ENCODE peak calls at places on chromosomes 5 and 9, in four cellular contexts. One of them, this sample, is unnamed.

GRCh38 chr5:127373858-127374491 is 83.4 kb downstream of the MEGF10 start:
- DNase-seq in WTC11: no peak
- DNase-seq in HepG2: no peak
- DNase-seq in GM12878: no peak
- DNase-seq in this sample: peak

GRCh38 chr9:122220673-122221222 is 8.0 kb downstream of the LHX6 start:
- DNase-seq in WTC11: no peak
- DNase-seq in HepG2: no peak
- DNase-seq in GM12878: no peak
- DNase-seq in this sample: no peak

GRCh38 chr5:74396913-74397606 is 243.5 kb downstream of the ENC1 start:
- DNase-seq in WTC11: no peak
- DNase-seq in HepG2: peak
- DNase-seq in GM12878: no peak
- DNase-seq in this sample: no peak

GRCh38 chr9:75962186-75963036 is 71.9 kb downstream of the PCSK5 start:
- DNase-seq in WTC11: no peak
- DNase-seq in HepG2: no peak
- DNase-seq in GM12878: no peak
- DNase-seq in this sample: no peak

GRCh38 chr5:32450952-32451351 is 6.4 kb upstream of the ZFR start:
- DNase-seq in WTC11: no peak
- DNase-seq in HepG2: peak
- DNase-seq in GM12878: no peak
- DNase-seq in this sample: peak

GRCh38 chr5:86861514-86861913 is 243.8 kb downstream of the COX7C start:
- DNase-seq in WTC11: no peak
- DNase-seq in HepG2: no peak
- DNase-seq in GM12878: no peak
- DNase-seq in this sample: no peak

GRCh38 chr5:9361835-9362234 is 184.0 kb downstream of the SEMA5A start:
- DNase-seq in WTC11: peak
- DNase-seq in HepG2: peak
- DNase-seq in GM12878: peak
- DNase-seq in this sample: peak

GRCh38 chr5:113068559-113068958 is 92.0 kb downstream of the DCP2 start:
- DNase-seq in WTC11: no peak
- DNase-seq in HepG2: no peak
- DNase-seq in GM12878: no peak
- DNase-seq in this sample: no peak

GRCh38 chr9:133286523-133286922 is 11.5 kb upstream of the ABO start:
- DNase-seq in WTC11: no peak
- DNase-seq in HepG2: no peak
- DNase-seq in GM12878: no peak
- DNase-seq in this sample: no peak

GRCh38 chr9:84187090-84187489 is 153.5 kb downstream of the SLC28A3 start:
- DNase-seq in WTC11: no peak
- DNase-seq in HepG2: no peak
- DNase-seq in GM12878: no peak
- DNase-seq in this sample: no peak

GRCh38 chr9:110543631-110544051 is 35.9 kb downstream of the SVEP1 start:
- DNase-seq in WTC11: no peak
- DNase-seq in HepG2: no peak
- DNase-seq in GM12878: no peak
- DNase-seq in this sample: no peak

GRCh38 chr5:134647750-134648424 is 698 bp upstream of the SEC24A start:
- DNase-seq in WTC11: no peak
- DNase-seq in HepG2: peak
- DNase-seq in GM12878: peak
- DNase-seq in this sample: no peak

GRCh38 chr5:168874713-168875380 is 295.7 kb upstream of the PANK3 start:
- DNase-seq in WTC11: no peak
- DNase-seq in HepG2: no peak
- DNase-seq in GM12878: no peak
- DNase-seq in this sample: peak

GRCh38 chr9:114072181-114073140 is 5.6 kb downstream of the AMBP start:
- DNase-seq in WTC11: no peak
- DNase-seq in HepG2: no peak
- DNase-seq in GM12878: no peak
- DNase-seq in this sample: no peak

GRCh38 chr9:96649620-96650323 is 5.3 kb downstream of the PRXL2C start:
- DNase-seq in WTC11: no peak
- DNase-seq in HepG2: no peak
- DNase-seq in GM12878: no peak
- DNase-seq in this sample: no peak

GRCh38 chr5:9395736-9396135 is 150.1 kb downstream of the SEMA5A start:
- DNase-seq in WTC11: no peak
- DNase-seq in HepG2: no peak
- DNase-seq in GM12878: no peak
- DNase-seq in this sample: no peak

GRCh38 chr9:113875917-113876805 is at the start of gene ZNF618:
- DNase-seq in WTC11: peak
- DNase-seq in HepG2: no peak
- DNase-seq in GM12878: no peak
- DNase-seq in this sample: peak

DNA sequence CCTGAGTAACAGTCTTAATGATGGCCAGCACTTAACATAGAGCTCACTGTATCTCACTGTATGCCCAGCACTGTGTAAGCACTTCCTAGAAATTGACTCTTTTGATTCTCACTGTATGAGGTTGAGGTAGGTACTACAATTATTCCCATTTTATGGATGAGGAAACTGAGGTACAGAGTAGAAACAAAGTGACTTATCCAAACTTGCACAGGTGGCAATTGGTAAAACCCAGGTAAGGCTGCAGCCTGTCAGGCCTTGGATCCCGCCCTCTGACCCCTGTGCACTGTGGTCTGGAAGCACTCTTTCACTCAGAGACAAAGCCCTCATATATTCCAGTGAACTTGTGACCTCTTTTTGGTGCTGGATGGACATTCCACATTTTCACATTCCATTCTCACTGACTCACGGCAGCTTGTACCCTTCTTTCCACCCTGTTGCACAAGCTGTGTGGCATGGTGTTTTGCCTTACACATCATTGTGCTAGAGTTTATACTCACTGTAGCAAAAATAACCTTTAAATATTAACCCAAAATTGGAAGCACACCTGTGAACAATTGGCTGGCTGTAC is 21.7 kb downstream of the ANKRD55 start:
- DNase-seq in WTC11: no peak
- DNase-seq in HepG2: peak
- DNase-seq in GM12878: no peak
- DNase-seq in this sample: no peak
- TF ChIP-seq NR2C2 in WTC11: no peak
- TF ChIP-seq NR2C2 in HepG2: peak
- TF ChIP-seq NR2C2 in GM12878: no peak
- TF ChIP-seq NR2C2 in this sample: no peak

DNA sequence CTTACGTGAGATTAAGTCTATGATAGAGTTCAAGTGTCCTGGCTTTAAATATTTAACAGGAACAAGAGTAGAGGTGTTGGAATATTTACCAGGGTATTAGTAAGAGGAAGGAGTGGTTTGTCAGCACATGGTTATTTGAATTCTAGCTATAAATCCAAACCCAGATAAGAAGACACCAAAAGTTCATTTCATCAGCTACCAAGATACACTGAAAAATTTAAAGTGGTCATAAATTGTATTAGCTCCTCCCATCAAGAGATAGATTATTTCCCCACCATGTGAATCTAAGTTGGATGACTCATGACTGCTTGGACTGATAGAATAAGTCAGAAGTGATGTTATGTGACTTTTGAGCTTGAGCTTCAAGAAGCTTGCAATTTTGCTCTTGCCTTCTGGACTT is 72.1 kb upstream of the GRAMD2B start:
- DNase-seq in WTC11: no peak
- DNase-seq in HepG2: no peak
- DNase-seq in GM12878: no peak
- DNase-seq in this sample: peak
- TF ChIP-seq NR2C2 in WTC11: no peak
- TF ChIP-seq NR2C2 in HepG2: no peak
- TF ChIP-seq NR2C2 in GM12878: no peak
- TF ChIP-seq NR2C2 in this sample: no peak

GRCh38 chr5:90866333-90866732 is 307.7 kb downstream of the ADGRV1 start:
- DNase-seq in WTC11: no peak
- DNase-seq in HepG2: peak
- DNase-seq in GM12878: no peak
- DNase-seq in this sample: peak

GRCh38 chr5:90868799-90869198 is 310.2 kb downstream of the ADGRV1 start:
- DNase-seq in WTC11: no peak
- DNase-seq in HepG2: no peak
- DNase-seq in GM12878: no peak
- DNase-seq in this sample: no peak

GRCh38 chr5:90865194-90865593 is 306.6 kb downstream of the ADGRV1 start:
- DNase-seq in WTC11: no peak
- DNase-seq in HepG2: no peak
- DNase-seq in GM12878: no peak
- DNase-seq in this sample: no peak

GRCh38 chr5:90871356-90871755 is 312.8 kb downstream of the ADGRV1 start:
- DNase-seq in WTC11: no peak
- DNase-seq in HepG2: no peak
- DNase-seq in GM12878: no peak
- DNase-seq in this sample: no peak

DNA sequence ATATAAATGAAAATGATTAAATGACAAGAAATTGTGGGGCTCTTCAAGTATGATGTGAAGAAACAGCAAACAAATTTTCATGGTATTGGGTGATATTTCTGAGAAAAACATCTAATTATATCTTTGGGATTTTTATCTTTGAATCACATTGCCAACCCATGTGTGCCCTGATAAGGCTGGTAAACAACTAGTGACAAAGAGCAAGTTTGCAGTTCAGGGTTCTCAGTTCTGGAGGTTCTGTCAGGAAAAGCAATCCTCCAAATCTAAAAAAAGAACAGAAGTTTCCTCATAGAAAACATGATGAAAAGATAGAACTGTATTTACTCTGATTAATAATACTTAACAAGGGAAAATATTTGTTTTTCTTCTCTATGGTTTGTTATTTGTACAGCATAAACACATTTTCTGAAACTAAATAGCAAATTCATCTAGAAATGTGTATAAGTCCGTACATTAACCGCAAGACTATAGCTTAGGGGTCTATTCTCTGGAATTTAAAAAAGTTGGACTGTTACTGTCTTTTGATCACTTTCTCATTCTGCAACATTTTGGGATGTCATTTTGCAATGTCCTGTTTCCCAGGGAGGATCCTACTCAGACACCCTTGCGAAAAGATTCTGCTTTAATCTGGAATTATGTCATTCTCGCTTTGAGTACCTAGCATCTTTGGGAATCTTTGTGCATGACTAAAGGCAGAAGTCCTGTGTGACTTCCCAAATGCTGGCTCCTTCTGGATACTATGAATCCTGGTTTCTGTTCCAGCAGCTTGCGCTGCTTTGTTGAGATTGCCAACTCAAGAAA is 308.5 kb downstream of the ADGRV1 start:
- DNase-seq in WTC11: no peak
- DNase-seq in HepG2: peak
- DNase-seq in GM12878: no peak
- DNase-seq in this sample: no peak
- TF ChIP-seq NR2C2 in WTC11: no peak
- TF ChIP-seq NR2C2 in HepG2: no peak
- TF ChIP-seq NR2C2 in GM12878: no peak
- TF ChIP-seq NR2C2 in this sample: no peak

GRCh38 chr9:69204869-69205268 is 30.8 kb downstream of the TJP2 start:
- DNase-seq in WTC11: peak
- DNase-seq in HepG2: peak
- DNase-seq in GM12878: no peak
- DNase-seq in this sample: no peak
- TF ChIP-seq NR2C2 in WTC11: no peak
- TF ChIP-seq NR2C2 in HepG2: no peak
- TF ChIP-seq NR2C2 in GM12878: no peak
- TF ChIP-seq NR2C2 in this sample: no peak

GRCh38 chr9:83032065-83032625 is 30.8 kb downstream of the RASEF start:
- DNase-seq in WTC11: no peak
- DNase-seq in HepG2: no peak
- DNase-seq in GM12878: no peak
- DNase-seq in this sample: no peak

GRCh38 chr9:83034026-83034425 is 28.9 kb downstream of the RASEF start:
- DNase-seq in WTC11: no peak
- DNase-seq in HepG2: no peak
- DNase-seq in GM12878: no peak
- DNase-seq in this sample: no peak

GRCh38 chr9:83030391-83031107 is 32.4 kb downstream of the RASEF start:
- DNase-seq in WTC11: no peak
- DNase-seq in HepG2: no peak
- DNase-seq in GM12878: no peak
- DNase-seq in this sample: no peak

GRCh38 chr9:83036043-83036442 is 26.9 kb downstream of the RASEF start:
- DNase-seq in WTC11: no peak
- DNase-seq in HepG2: no peak
- DNase-seq in GM12878: no peak
- DNase-seq in this sample: no peak

GRCh38 chr9:83034587-83034986 is 28.4 kb downstream of the RASEF start:
- DNase-seq in WTC11: no peak
- DNase-seq in HepG2: no peak
- DNase-seq in GM12878: no peak
- DNase-seq in this sample: no peak
- TF ChIP-seq NR2C2 in WTC11: no peak
- TF ChIP-seq NR2C2 in HepG2: no peak
- TF ChIP-seq NR2C2 in GM12878: no peak
- TF ChIP-seq NR2C2 in this sample: no peak

This sample was measured in K562.